ENCODE peak calls at places on chromosomes 1 and 21, in ten cellular contexts. N is activated CD4-positive, alpha-beta T cell treated with anti-CD3 and anti-CD28 coated beads, Interleukin-2, amount 10 ng/mL, durations not matched to agents 24 days and 14 days; X is COR-L47; B is kidney tubule cell; L is EL; P is hepatocyte; Z is stimulated activated CD8-positive, alpha-beta memory T cell treated with anti-CD3 and anti-CD28 coated beads, Interleukin-2, amount 100 ng/mL, for 48 hours; G is stimulated activated CD4-positive, alpha-beta T cell treated with anti-CD3 and anti-CD28 coated beads, Interleukin-4, amount 100 ng/mL, for 48 hours; V is T-helper 9 cell; S is CD4-positive, alpha-beta memory T cell. M is an unnamed sample.

GRCh38 chr1:159827549-159827948 is 876 bp downstream of the SLAMF8 start:
- DNase-seq in S (no peak), N (peak), X (no peak), L (no peak), B (no peak), Z (no peak), G (no peak), V (no peak), P (no peak), M (no peak)

GRCh38 chr1:54600947-54601725 is 22.2 kb downstream of the FAM151A start:
- DNase-seq in G (no peak), P (no peak), S (no peak), L (no peak), B (peak), N (no peak), V (no peak), Z (no peak), X (no peak), M (no peak)

GRCh38 chr1:21299007-21299406 is 8.7 kb upstream of the ECE1 start:
- DNase-seq in B (peak), S (no peak), Z (no peak), V (no peak), N (no peak), X (peak), G (no peak), L (no peak), P (no peak), M (no peak)

GRCh38 chr1:243712890-243713425 is 137.1 kb downstream of the AKT3 start:
- DNase-seq in S (no peak), N (no peak), L (no peak), G (no peak), X (peak), B (no peak), Z (no peak), P (no peak), V (no peak), M (no peak)

GRCh38 chr21:25329227-25329626 is 278.1 kb downstream of the MRPL39 start:
- DNase-seq in L (peak), G (no peak), V (no peak), N (no peak), S (no peak), Z (no peak), B (peak), P (no peak), X (no peak), M (no peak)

GRCh38 chr1:153032677-153033308 is 1.8 kb downstream of the SPRR1B start:
- DNase-seq in Z (no peak), P (no peak), G (no peak), S (no peak), X (no peak), N (no peak), B (peak), V (no peak), L (peak), M (no peak)

GRCh38 chr1:5232537-5232936 is 578.1 kb downstream of the AJAP1 start:
- DNase-seq in V (no peak), N (no peak), B (no peak), S (no peak), G (no peak), L (no peak), Z (no peak), X (no peak), P (no peak), M (no peak)

GRCh38 chr1:200364831-200365230 is 45.0 kb downstream of the ZNF281 start:
- DNase-seq in N (no peak), G (no peak), B (peak), P (no peak), X (no peak), S (no peak), L (peak), V (no peak), Z (no peak), M (no peak)